ENCODE peak calls at places on chromosome 21, in six cellular contexts. Q is activated CD4-positive, alpha-beta T cell treated with anti-CD3 and anti-CD28 coated beads, Interleukin-2, amount 10 ng/mL, durations not matched to agents 7 days and 5 days; M is dorsolateral prefrontal cortex; A is AG08396; W is GM19239; U is HEK293T. X is an unnamed sample.

GRCh38 chr21:17472592-17473271 is 40.1 kb upstream of the CXADR start:
- DNase-seq in W (no peak), U (no peak), M (no peak), Q (no peak), A (no peak), X (no peak)

GRCh38 chr21:25176637-25177412 is 430.5 kb downstream of the MRPL39 start:
- DNase-seq in U (no peak), M (no peak), Q (no peak), A (no peak), W (no peak), X (no peak)

GRCh38 chr21:29155118-29155932 is 24.9 kb downstream of the MAP3K7CL start:
- DNase-seq in A (peak; percentile 51), M (no peak), W (no peak), U (peak; percentile 57), Q (no peak), X (no peak)

GRCh38 chr21:24729568-24729967 is 877.7 kb downstream of the MRPL39 start:
- DNase-seq in Q (no peak), A (peak; percentile 5), U (no peak), W (no peak), M (no peak), X (no peak)

GRCh38 chr21:38988211-38989096 is 182.7 kb downstream of the ETS2 start:
- DNase-seq in W (no peak), Q (no peak), A (no peak), U (no peak), M (no peak), X (no peak)

GRCh38 chr21:37136261-37136660 is 63.2 kb downstream of the TTC3 start:
- DNase-seq in U (no peak), M (no peak), W (no peak), Q (peak; percentile 53), A (no peak), X (no peak)

GRCh38 chr21:42366292-42367010 is at the start of gene TFF1:
- DNase-seq in Q (no peak), U (no peak), A (no peak), W (no peak), M (no peak), X (no peak)

GRCh38 chr21:36465481-36465880 is 14.4 kb downstream of the CLDN14 start:
- DNase-seq in Q (no peak), A (no peak), U (no peak), M (no peak), W (no peak), X (no peak)

GRCh38 chr21:14353712-14354111 is 29.2 kb downstream of the HSPA13 start:
- DNase-seq in A (no peak), U (no peak), Q (no peak), M (no peak), W (no peak), X (no peak)

X was measured in erythroblast.